ENCODE peak calls at places on chromosomes 11 and 22, in four cellular contexts. H is nucleus accumbens, J is cardiac fibroblast, C is NCI-H1105. R is an unnamed sample.

GRCh38 chr22:35446365-35446764 is 46.4 kb downstream of the MCM5 start:
- DNase-seq in C (no peak), H (no peak), J (peak), R (peak)

GRCh38 chr22:44497218-44497903 is 672 bp downstream of the RTL6 start:
- DNase-seq in H (no peak), C (no peak), J (peak), R (peak)

GRCh38 chr11:113840932-113841664 is 34.3 kb downstream of the USP28 start:
- DNase-seq in H (no peak), J (no peak), C (no peak), R (no peak)

GRCh38 chr11:765802-766091 is 11.5 kb downstream of the GATD1 start:
- DNase-seq in J (no peak), C (no peak), H (no peak), R (no peak)

GRCh38 chr22:19765477-19766234 is 5.1 kb downstream of the TBX1 start:
- DNase-seq in J (no peak), H (no peak), C (no peak), R (no peak)

GRCh38 chr11:15396778-15397177 is 282.1 kb downstream of the INSC start:
- DNase-seq in C (no peak), H (no peak), J (no peak), R (no peak)

GRCh38 chr11:130749216-130749615 is 167.1 kb downstream of the SNX19 start:
- DNase-seq in J (no peak), C (no peak), H (no peak), R (no peak)

GRCh38 chr22:49148895-49149418 is 678.7 kb downstream of the BRD1 start:
- DNase-seq in H (no peak), C (no peak), J (no peak), R (no peak)

GRCh38 chr11:123645576-123645975 is 8.8 kb downstream of the SCN3B start:
- DNase-seq in C (no peak), J (no peak), H (no peak), R (no peak)

GRCh38 chr11:20367313-20367948 is 3.9 kb downstream of the HTATIP2 start:
- DNase-seq in C (no peak), H (no peak), J (peak), R (peak)

GRCh38 chr11:7672960-7673723 is at the start of gene CYB5R2:
- DNase-seq in J (peak), H (no peak), C (no peak), R (peak)

GRCh38 chr11:117670924-117671323 is 126.1 kb downstream of the DSCAML1 start:
- DNase-seq in H (no peak), C (no peak), J (no peak), R (no peak)

R was measured in fibroblast of pulmonary artery.